ENCODE peak calls at places on chromosomes 7 and 10, in five cellular contexts. T is H1, A is IMR-90, E is neuronal stem cell, X is mesenchymal stem cell. H is an unnamed sample. For H3K36me3, the result is how much of the 10 kb centered on the place peaks cover.

GRCh38 chr7:54743580-54743979 is 15.4 kb downstream of the SEC61G start:
- DNase-seq in T (no peak), A (peak), E (no peak), X (peak), H (no peak)

GRCh38 chr7:66640802-66641525 is 12.3 kb downstream of the KCTD7 start:
- DNase-seq in T (no peak), A (no peak), E (no peak), X (no peak), H (no peak)

GRCh38 chr10:118035358-118036031 is 11.2 kb downstream of the RAB11FIP2 start:
- DNase-seq in T (no peak), A (no peak), E (no peak), X (no peak), H (no peak)

GRCh38 chr7:41693150-41693997 is 9.5 kb downstream of the INHBA start:
- DNase-seq in T (no peak), A (peak), E (no peak), X (peak), H (no peak)

GRCh38 chr7:45647426-45647825 is 73.3 kb downstream of the ADCY1 start:
- DNase-seq in T (no peak), A (no peak), E (no peak), X (no peak), H (no peak)

GRCh38 chr10:129741978-129742741 is 221.9 kb downstream of the EBF3 start:
- DNase-seq in T (no peak), A (no peak), E (no peak), X (no peak), H (no peak)

GRCh38 chr10:121873236-121873635 is 54.6 kb downstream of the ATE1 start:
- DNase-seq in T (no peak), A (peak), E (no peak), X (no peak), H (no peak)

GRCh38 chr7:110835209-110835608 is 255.7 kb upstream of the LRRN3 start:
- DNase-seq in T (no peak), A (no peak), E (no peak), X (no peak), H (no peak)

GRCh38 chr10:50556238-50557120 is 67.3 kb downstream of the SGMS1 start:
- DNase-seq in T (no peak), A (no peak), E (no peak), X (no peak), H (no peak)

DNA sequence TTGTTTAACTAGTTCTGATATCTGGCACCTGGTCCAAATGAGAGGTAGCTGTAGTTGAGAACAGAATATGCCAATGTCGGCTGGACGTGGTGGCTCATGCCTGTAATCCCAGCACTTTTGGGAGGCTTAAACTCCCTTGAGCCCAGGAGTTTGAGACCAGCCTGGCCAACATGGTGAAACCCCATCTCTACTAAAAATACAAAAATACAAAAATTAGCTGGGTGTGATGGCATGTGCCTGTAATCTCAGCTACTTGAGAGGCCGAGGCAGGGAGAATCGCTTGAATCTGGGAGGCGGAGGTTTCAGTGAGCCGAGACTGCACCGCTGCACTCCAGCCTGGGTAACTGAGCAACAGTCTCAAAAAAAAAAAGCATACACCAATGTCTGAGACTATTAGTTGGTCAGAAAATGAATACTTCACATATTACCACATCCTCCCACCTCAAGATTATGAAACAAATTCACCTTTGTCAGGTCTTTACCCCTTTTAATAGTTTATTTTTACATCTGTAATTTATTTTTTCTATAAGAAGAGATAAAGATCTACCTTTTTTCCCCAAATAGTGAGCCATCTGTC is 38.8 kb downstream of the EPC1 start:
- DNase-seq in T (no peak), A (no peak), E (no peak), X (no peak), H (no peak)
- H3K4ac ChIP-seq in T (no peak), A (no peak), E (no peak), X (no peak), H (no peak)

DNA sequence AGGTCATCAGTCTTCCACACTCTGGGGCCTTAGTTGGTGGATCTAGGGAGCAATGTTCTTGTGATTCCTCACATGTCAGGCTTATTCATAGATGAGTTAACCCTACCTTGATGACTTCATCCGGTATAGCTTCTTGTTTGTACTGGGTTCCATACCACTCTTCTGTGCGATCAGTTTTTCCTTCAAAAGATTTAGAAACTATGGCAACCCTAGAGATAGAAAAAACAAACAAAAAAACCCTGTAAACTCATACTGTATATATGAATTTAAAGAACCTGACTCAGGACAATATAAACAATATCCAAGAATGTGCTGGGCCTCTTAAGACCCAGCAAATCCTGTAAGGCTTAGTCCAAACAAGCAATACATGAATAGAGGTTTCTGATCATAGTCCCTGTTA is 83.5 kb downstream of the IDE start:
- DNase-seq in T (no peak), A (peak), E (no peak), X (peak), H (no peak)
- H3K36me3 ChIP-seq in T (under half), A (under half), E (half or more), X (under half), H (under half)

GRCh38 chr10:43689955-43690771 is 41.5 kb upstream of the ZNF32 start:
- DNase-seq in T (peak), A (peak), E (peak), X (peak), H (peak)
- H3K4ac ChIP-seq in T (no peak), A (peak), E (no peak), X (peak), H (no peak)

GRCh38 chr7:13309535-13309934 is 622.1 kb downstream of the ARL4A start:
- DNase-seq in T (no peak), A (no peak), E (no peak), X (no peak), H (no peak)
- H3K36me3 ChIP-seq in T (under half), A (under half), E (under half), X (under half), H (under half)

GRCh38 chr7:23531794-23532489 is at the start of gene TRA2A:
- DNase-seq in T (peak), A (peak), E (peak), X (peak), H (peak)
- H3K4ac ChIP-seq in T (peak), A (peak), E (peak), X (peak), H (peak)